ENCODE peak calls at places on chromosomes 1 and 21, in eight cellular contexts. D is transverse colon, T is psoas muscle, E is breast epithelium, Q is Peyer's patch, P is adrenal gland, M is dorsolateral prefrontal cortex, Y is pancreas. I is an unnamed sample.

GRCh38 chr1:83055391-83056170 is 943.4 kb downstream of the TTLL7 start:
- DNase-seq in P (no peak), M (no peak), Y (no peak), T (no peak), E (no peak), D (no peak), Q (no peak), I (no peak)

GRCh38 chr21:41875086-41875485 is 4.1 kb downstream of the PRDM15 start:
- DNase-seq in D (no peak), Y (no peak), E (no peak), T (no peak), Q (no peak), M (no peak), P (no peak), I (no peak)

GRCh38 chr1:170518965-170519364 is 13.0 kb upstream of the GORAB start:
- DNase-seq in Q (no peak), T (no peak), M (no peak), E (no peak), Y (no peak), D (no peak), P (no peak), I (no peak)

GRCh38 chr1:226360106-226360746 is 47.7 kb downstream of the PARP1 start:
- DNase-seq in Q (no peak), Y (no peak), P (no peak), E (no peak), M (no peak), T (no peak), D (no peak), I (no peak)

GRCh38 chr1:32273389-32274208 is 18.3 kb upstream of the HDAC1 start:
- DNase-seq in E (no peak), Q (no peak), Y (no peak), M (no peak), T (no peak), P (no peak), D (peak), I (no peak)

GRCh38 chr1:32828341-32828740 is 10.9 kb downstream of the S100PBP start:
- DNase-seq in Q (no peak), M (no peak), Y (no peak), E (no peak), P (no peak), T (no peak), D (no peak), I (peak)

GRCh38 chr1:172390620-172391491 is 29.6 kb upstream of the C1orf105 start:
- DNase-seq in D (peak), M (no peak), P (no peak), E (no peak), Q (no peak), Y (no peak), T (no peak), I (peak)

GRCh38 chr1:164886101-164886500 is 327.1 kb downstream of the PBX1 start:
- DNase-seq in T (no peak), E (no peak), Q (no peak), D (no peak), Y (no peak), M (no peak), P (no peak), I (no peak)

GRCh38 chr1:232568331-232568852 is 61.5 kb downstream of the SIPA1L2 start:
- DNase-seq in Y (no peak), M (no peak), Q (no peak), E (no peak), T (no peak), P (no peak), D (no peak), I (peak)

GRCh38 chr1:21258331-21259134 is 31.7 kb downstream of the ECE1 start:
- DNase-seq in T (no peak), Q (no peak), Y (peak), P (no peak), M (no peak), E (no peak), D (no peak), I (no peak)

DNA sequence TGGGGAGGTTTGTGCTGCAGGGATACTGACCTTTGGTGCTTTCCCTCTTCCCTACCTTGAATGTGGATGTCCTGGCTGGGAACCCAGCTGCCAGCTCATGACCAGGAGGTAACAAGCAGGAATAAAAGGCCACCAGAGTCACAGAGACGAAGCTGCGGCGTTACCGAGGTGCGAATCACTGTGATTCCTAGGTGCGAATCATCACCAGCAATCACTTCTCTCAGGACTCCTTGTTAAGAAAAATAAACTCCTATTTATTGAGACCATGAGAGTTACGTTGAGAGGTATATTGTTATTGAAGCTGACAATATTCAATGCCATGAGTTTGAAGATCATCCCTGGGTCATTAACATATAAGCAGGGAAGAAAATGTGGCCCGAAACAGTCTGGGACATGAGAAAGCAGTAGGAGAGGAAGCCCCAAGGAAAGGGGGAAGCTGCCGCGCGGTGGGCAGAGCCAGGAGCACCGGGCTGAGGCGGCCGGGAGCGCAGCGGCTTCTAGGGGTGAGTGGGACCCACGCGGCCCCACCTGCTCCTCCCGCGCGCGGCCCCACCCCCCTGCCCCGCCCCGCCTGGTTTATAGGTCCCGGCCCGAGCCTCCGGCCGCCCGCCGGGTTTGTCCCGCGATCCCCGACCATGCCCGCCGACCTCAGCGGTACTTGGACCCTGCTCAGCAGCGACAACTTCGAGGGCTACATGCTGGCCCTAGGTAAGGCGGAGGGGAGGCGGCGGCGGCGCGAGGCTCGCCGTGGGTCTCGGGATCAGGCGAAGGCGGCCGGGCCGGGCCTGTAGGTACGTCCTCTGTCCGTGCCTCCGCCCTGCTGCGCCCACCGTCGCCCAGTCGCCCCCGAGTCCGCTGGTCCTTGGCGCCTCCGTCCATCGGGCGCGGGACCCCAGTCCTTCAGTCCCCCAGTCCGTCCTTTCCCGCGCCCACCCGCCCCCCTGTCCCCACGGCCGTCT is at the start of gene RBP7:
- DNase-seq in Y (peak), T (peak), D (peak), M (no peak), Q (peak), P (peak), E (no peak), I (no peak)
- H3K4me3 ChIP-seq in Y (peak), T (peak), D (peak), M (peak), Q (peak), P (no peak), E (peak), I (peak)

DNA sequence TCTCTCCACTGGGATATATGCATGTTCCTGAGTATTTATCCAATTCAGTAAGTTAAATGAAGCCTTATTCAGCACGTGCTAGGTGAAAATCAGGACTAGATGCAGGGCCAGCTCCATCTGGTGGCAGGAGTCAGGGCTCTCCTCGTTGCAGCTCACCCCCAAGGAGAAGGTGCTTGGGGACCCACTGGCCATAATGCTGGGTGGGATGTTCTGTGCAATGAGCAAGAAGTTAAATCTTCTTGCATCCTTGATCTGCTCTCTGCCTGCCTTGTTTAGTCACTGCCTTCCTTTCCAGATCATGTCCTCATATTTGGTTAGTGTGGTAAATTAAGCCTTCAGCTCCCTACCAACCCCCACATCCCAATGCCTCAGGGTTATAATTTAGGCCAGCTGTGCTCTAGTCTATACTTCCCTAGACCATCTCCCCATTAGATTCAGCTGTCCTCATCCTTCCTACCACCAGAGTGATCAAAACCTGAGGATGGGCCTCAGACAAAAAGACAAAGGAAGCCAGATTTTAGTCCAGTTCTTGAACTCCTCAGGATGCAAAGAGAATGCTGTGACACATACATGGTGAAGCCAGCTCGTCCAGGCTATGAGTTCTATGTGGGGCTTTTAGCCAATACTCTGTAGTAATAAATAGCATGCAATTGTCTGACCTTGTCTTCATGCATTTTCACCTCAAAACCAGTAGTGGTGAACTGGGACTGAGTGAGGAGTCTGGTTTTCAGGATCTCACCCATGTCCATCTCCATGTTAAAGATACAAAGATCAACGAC is 55.9 kb downstream of the SEC16B start:
- DNase-seq in D (peak), Q (no peak), Y (no peak), P (no peak), E (no peak), M (no peak), T (no peak), I (peak)
- TF ChIP-seq CTCF in D (peak), Q (peak), Y (peak), P (peak), E (peak), M (peak), T (peak), I (peak)

DNA sequence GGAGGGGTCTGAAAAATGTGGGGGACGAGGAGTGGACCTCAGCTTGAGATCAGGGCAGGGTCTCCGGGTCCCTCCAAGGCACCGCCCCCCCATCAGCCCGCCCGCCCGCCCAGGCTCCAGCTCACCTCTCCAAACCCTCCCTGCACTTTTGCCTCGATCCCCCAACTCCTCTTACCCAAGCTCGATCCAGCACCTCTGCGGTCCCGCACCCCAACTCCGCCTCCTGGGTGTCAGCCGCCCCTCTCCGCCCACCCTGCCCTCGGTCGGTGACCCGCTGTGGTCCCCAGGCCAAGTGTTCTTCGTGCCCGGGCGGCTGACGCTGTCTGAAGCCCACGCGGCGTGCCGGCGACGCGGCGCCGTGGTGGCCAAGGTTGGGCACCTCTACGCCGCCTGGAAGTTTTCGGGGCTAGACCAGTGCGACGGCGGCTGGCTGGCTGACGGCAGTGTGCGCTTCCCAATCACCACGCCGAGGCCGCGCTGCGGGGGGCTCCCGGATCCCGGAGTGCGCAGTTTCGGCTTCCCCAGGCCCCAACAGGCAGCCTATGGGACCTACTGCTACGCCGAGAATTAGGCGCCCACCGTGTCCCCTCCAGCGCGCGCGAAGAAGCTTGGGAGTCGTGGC is 5.7 kb downstream of the HAPLN2 start:
- DNase-seq in P (no peak), T (no peak), M (no peak), E (peak), Y (peak), Q (no peak), D (no peak), I (no peak)
- H3K4me3 ChIP-seq in P (no peak), T (peak), M (peak), E (peak), Y (no peak), Q (peak), D (peak), I (no peak)

GRCh38 chr1:22452401-22452963 is 831 bp downstream of the ZBTB40 start:
- DNase-seq in Q (no peak), Y (no peak), M (no peak), P (peak), D (peak), E (no peak), T (peak), I (peak)
- TF ChIP-seq CTCF in Q (no peak), Y (no peak), M (no peak), P (no peak), D (peak), E (no peak), T (no peak), I (no peak)

I was measured in AG10803.